ENCODE peak calls at places on chromosome 11, in ten cellular contexts. G is colonic mucosa; R is heart right ventricle; X is lower lobe of right lung; T is brain microvascular endothelial cell; Y is psoas muscle; D is naive thymus-derived CD4-positive, alpha-beta T cell; V is A549; S is HCT116; L is effector memory CD4-positive, alpha-beta T cell. Q is an unnamed sample.

GRCh38 chr11:75276696-75277095 is 36.1 kb downstream of the TPBGL start:
- DNase-seq in R (no peak), X (no peak), T (no peak), D (no peak), L (no peak), S (no peak), Y (no peak), V (no peak), G (no peak), Q (no peak)

GRCh38 chr11:47327025-47327424 is 25.5 kb downstream of the MYBPC3 start:
- DNase-seq in V (no peak), T (no peak), S (no peak), X (peak), G (no peak), L (no peak), R (peak), D (no peak), Y (no peak), Q (no peak)

GRCh38 chr11:115317428-115318185 is 186.6 kb downstream of the CADM1 start:
- DNase-seq in X (no peak), L (no peak), R (no peak), D (no peak), T (no peak), S (no peak), Y (no peak), V (no peak), G (no peak), Q (no peak)

GRCh38 chr11:82832983-82833382 is 67.2 kb downstream of the PRCP start:
- DNase-seq in S (no peak), D (no peak), L (no peak), Y (no peak), R (no peak), V (no peak), G (no peak), T (no peak), X (no peak), Q (no peak)

GRCh38 chr11:124204008-124204407 is 20.9 kb downstream of the OR10D3 start:
- DNase-seq in T (no peak), L (no peak), V (no peak), G (no peak), X (no peak), S (no peak), R (no peak), Y (no peak), D (no peak), Q (no peak)

GRCh38 chr11:853682-854448 is 11.2 kb downstream of the TSPAN4 start:
- DNase-seq in V (no peak), S (no peak), T (no peak), X (no peak), Y (no peak), G (no peak), R (no peak), D (no peak), L (no peak), Q (no peak)

GRCh38 chr11:27621440-27622161 is 78.7 kb downstream of the BDNF start:
- DNase-seq in T (no peak), R (no peak), Y (no peak), S (no peak), D (no peak), G (no peak), X (no peak), V (no peak), L (no peak), Q (peak)

GRCh38 chr11:132056689-132057088 is 686.3 kb downstream of the NTM start:
- DNase-seq in D (no peak), V (no peak), Y (no peak), G (no peak), L (no peak), T (peak), R (no peak), S (no peak), X (no peak), Q (no peak)

GRCh38 chr11:17827006-17827405 is 92.4 kb downstream of the KCNC1 start:
- DNase-seq in D (no peak), V (peak), X (no peak), G (no peak), Y (no peak), L (no peak), R (no peak), T (no peak), S (no peak), Q (no peak)

GRCh38 chr11:88704505-88704904 is 361.3 kb downstream of the GRM5 start:
- DNase-seq in T (peak), Y (no peak), D (no peak), L (no peak), X (no peak), V (no peak), S (no peak), G (no peak), R (no peak), Q (no peak)

GRCh38 chr11:23956586-23956985 is 540.3 kb upstream of the LUZP2 start:
- DNase-seq in R (no peak), G (no peak), S (no peak), T (no peak), Y (no peak), V (no peak), X (no peak), L (no peak), D (no peak), Q (no peak)

GRCh38 chr11:3152471-3153110 is 12.5 kb downstream of the OSBPL5 start:
- DNase-seq in X (no peak), V (no peak), S (no peak), L (no peak), T (peak), Y (peak), R (peak), D (no peak), G (no peak), Q (no peak)

GRCh38 chr11:68550485-68550817 is 89.9 kb downstream of the PPP6R3 start:
- DNase-seq in G (no peak), R (no peak), L (no peak), Y (no peak), T (peak), D (peak), X (no peak), S (no peak), V (no peak), Q (no peak)

DNA sequence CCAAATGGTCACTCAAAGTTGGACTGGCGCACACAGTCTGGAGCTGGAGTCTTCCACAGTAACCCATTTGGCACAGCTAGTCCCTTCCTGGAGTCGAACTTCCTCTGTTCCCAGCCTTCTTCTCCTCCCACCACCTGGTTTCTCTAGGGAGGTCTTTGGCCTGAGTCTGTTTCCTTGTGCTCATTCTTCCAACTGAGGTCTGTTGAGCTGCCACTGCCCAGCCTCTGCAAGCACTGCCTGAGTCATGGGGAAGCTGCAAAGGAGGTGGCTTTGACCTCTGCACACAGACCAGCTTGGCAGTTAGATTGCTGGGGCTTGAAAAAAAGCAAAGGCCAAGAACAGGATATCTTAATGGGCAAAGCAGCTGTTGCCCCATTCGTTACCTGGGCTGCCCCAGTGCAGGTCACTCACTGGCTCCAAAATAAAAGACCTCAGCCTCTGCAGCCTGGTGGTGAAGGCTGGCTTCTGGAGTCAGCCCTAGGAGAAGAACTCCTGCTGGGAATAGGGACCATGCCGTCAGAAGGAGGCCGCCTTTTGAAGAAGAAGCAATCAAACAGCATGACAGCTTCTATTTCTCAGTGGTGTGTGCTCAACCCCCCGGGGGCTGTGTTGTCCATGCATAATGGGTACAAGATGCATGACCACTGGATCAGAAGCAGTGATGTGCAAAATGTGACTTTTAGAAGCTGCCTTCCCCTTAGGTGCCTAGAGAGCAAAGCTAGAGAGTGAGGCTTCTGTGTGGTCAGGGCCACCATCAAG is 3.0 kb downstream of the ADAMTS15 start:
- DNase-seq in R (peak), L (no peak), V (no peak), D (no peak), T (peak), Y (peak), G (peak), X (no peak), S (no peak), Q (no peak)
- H3K4me3 ChIP-seq in R (peak), L (no peak), V (no peak), D (no peak), T (no peak), Y (peak), G (no peak), X (peak), S (no peak), Q (no peak)

DNA sequence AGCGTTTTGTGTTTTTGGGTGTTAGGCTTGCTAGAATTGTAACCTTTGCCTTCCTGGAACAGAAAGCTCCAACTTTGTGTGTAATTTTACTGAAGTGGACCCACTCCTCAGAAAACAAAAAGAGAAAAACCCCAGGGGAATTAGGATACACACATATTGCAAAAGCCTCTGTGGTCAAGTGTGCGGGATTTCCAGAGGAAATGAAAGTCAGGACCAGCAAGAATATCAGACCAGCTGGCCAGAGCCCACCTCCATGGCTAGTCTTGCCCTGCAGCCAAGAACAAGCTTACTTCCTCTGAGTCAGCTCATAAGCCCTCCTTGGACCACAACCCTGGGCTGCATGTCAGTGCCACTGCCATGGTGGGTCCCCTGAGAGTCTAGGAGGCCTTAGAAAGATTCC is 37.0 kb upstream of the FTH1 start:
- DNase-seq in X (no peak), L (no peak), V (no peak), T (peak), S (no peak), D (no peak), G (no peak), R (peak), Y (peak), Q (no peak)
- H3K4me3 ChIP-seq in X (no peak), L (no peak), V (no peak), T (no peak), S (no peak), D (no peak), G (no peak), R (no peak), Y (no peak), Q (no peak)

GRCh38 chr11:104583857-104584256 is 314.4 kb downstream of the CASP12 start:
- DNase-seq in L (no peak), S (no peak), G (no peak), X (no peak), R (no peak), V (no peak), T (no peak), D (no peak), Y (no peak), Q (no peak)
- H3K4me3 ChIP-seq in L (no peak), S (no peak), G (no peak), X (no peak), R (no peak), V (no peak), T (no peak), D (no peak), Y (no peak), Q (no peak)

DNA sequence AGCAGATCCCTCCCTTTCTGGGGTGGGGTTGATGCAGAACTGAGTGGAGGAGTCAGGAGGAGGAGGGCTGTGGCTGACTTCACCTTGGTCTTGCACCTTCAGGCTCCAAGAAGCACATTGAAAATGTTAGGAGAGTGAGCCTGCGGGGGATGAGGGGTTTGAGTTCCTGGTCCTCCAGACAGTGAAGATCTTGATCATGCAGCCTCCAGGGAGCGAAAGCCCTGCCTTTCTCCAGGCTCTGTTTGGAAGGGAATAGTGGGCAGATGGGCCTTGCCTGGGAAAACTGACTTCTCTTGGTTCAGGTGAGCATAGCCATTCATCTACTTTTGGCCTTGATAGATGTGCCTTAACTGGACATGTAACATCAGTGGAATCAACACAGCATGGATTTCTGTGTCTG is 267.6 kb upstream of the B3GAT1 start:
- DNase-seq in G (no peak), X (no peak), D (no peak), R (no peak), L (no peak), V (no peak), T (no peak), Y (no peak), S (no peak), Q (no peak)
- H3K4me3 ChIP-seq in G (no peak), X (no peak), D (no peak), R (no peak), L (no peak), V (no peak), T (no peak), Y (no peak), S (no peak), Q (no peak)